ENCODE peak calls at places on chromosome 12, in four cellular contexts. One of them, this sample, is unnamed.

GRCh38 chr12:105485321-105485910 is 154.9 kb downstream of the C12orf75 start:
- DNase-seq in upper lobe of left lung: no peak
- DNase-seq in body of pancreas: peak; percentile 9
- DNase-seq in A549: no peak
- DNase-seq in this sample: peak; percentile 46

GRCh38 chr12:123064885-123065619 is 84.6 kb downstream of the ARL6IP4 start:
- DNase-seq in upper lobe of left lung: peak; percentile 57
- DNase-seq in A549: no peak
- DNase-seq in body of pancreas: no peak
- DNase-seq in this sample: no peak

GRCh38 chr12:118050972-118051910 is 9.7 kb downstream of the WSB2 start:
- DNase-seq in upper lobe of left lung: no peak
- DNase-seq in A549: no peak
- DNase-seq in body of pancreas: no peak
- DNase-seq in this sample: no peak

GRCh38 chr12:6996040-6996441 is 22.2 kb downstream of the LPCAT3 start:
- DNase-seq in A549: no peak
- DNase-seq in body of pancreas: no peak
- DNase-seq in upper lobe of left lung: no peak
- DNase-seq in this sample: no peak

GRCh38 chr12:28130625-28131598 is 59.3 kb upstream of the CCDC91 start:
- DNase-seq in upper lobe of left lung: no peak
- DNase-seq in body of pancreas: no peak
- DNase-seq in A549: peak; percentile 27
- DNase-seq in this sample: peak; percentile 76

GRCh38 chr12:123029550-123029949 is 49.1 kb downstream of the ARL6IP4 start:
- DNase-seq in A549: no peak
- DNase-seq in upper lobe of left lung: no peak
- DNase-seq in body of pancreas: no peak
- DNase-seq in this sample: no peak

GRCh38 chr12:47247418-47247817 is 167.7 kb upstream of the AMIGO2 start:
- DNase-seq in body of pancreas: peak; percentile 90
- DNase-seq in A549: no peak
- DNase-seq in upper lobe of left lung: no peak
- DNase-seq in this sample: no peak

GRCh38 chr12:59396941-59397340 is 198.9 kb upstream of the SLC16A7 start:
- DNase-seq in upper lobe of left lung: no peak
- DNase-seq in A549: no peak
- DNase-seq in body of pancreas: no peak
- DNase-seq in this sample: no peak

GRCh38 chr12:67759829-67760228 is 111.3 kb downstream of the DYRK2 start:
- DNase-seq in upper lobe of left lung: no peak
- DNase-seq in body of pancreas: peak; percentile 30
- DNase-seq in A549: no peak
- DNase-seq in this sample: no peak

GRCh38 chr12:1530592-1531159 is 63.7 kb downstream of the FBXL14 start:
- DNase-seq in A549: no peak
- DNase-seq in body of pancreas: no peak
- DNase-seq in upper lobe of left lung: peak; percentile 83
- DNase-seq in this sample: no peak

GRCh38 chr12:101695698-101696097 is 1.7 kb upstream of the CHPT1 start:
- DNase-seq in upper lobe of left lung: no peak
- DNase-seq in A549: no peak
- DNase-seq in body of pancreas: no peak
- DNase-seq in this sample: no peak

DNA sequence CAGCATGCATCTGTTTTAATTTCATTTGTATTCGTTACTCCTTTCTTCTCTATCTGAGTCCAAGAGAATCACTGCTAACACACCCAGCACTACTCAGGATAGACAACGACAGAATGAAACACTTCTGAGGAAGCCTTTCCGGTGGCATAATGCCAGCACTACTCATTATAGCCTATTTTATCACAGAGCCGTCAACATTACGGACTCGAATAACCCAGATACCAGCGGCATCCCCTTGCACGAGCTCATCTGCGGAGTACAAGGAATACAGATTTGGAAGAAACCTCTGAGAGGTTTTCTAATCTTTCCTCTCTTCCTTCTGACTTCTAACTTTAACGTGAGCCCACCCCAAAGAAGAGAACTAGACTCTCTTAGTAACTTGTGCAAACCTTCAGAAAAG is 248.0 kb downstream of the APAF1 start:
- DNase-seq in upper lobe of left lung: no peak
- DNase-seq in A549: no peak
- DNase-seq in body of pancreas: peak; percentile 6
- DNase-seq in this sample: no peak
- TF ChIP-seq CTCF in upper lobe of left lung: no peak
- TF ChIP-seq CTCF in A549: no peak
- TF ChIP-seq CTCF in body of pancreas: no peak
- TF ChIP-seq CTCF in this sample: no peak

DNA sequence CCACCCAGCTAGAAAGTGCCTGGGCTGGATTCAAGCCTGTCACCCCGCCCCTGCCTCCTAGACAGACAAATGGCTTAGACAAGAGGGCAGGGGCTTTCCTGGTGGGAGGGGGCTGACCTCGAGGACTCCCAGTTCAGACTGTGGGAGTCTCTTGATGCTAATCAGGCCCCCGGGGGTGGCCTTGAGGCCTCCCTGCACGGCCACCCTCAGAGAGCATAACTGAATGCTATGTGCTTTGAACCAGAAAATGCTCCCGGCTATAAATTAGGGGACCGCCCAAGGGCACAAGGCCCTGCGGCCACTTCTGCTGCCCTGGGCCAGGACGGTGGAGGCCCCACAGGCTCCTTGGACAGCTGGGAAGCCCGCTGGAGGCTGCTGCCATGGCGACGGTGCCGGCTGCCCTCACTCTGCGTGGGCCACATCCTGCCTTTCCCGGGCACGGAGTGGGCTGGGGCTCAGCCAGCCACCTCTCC is 111.0 kb upstream of the NCOR2 start:
- DNase-seq in body of pancreas: no peak
- DNase-seq in upper lobe of left lung: peak; percentile 80
- DNase-seq in A549: no peak
- DNase-seq in this sample: peak; percentile 15
- H3K4me1 ChIP-seq in body of pancreas: peaks cover 24% of the 10 kb centered on the region
- H3K4me1 ChIP-seq in upper lobe of left lung: peaks cover 50% of the 10 kb centered on the region
- H3K4me1 ChIP-seq in A549: peaks cover 44% of the 10 kb centered on the region
- H3K4me1 ChIP-seq in this sample: peaks cover 9% of the 10 kb centered on the region

GRCh38 chr12:81450920-81451739 is 308.0 kb downstream of the PPFIA2 start:
- DNase-seq in A549: peak; percentile 15
- DNase-seq in upper lobe of left lung: no peak
- DNase-seq in body of pancreas: peak; percentile 35
- DNase-seq in this sample: peak; percentile 28
- TF ChIP-seq CTCF in A549: peak; percentile 60
- TF ChIP-seq CTCF in upper lobe of left lung: peak; percentile 31
- TF ChIP-seq CTCF in body of pancreas: no peak
- TF ChIP-seq CTCF in this sample: peak; percentile 54

GRCh38 chr12:132500137-132500855 is 10.3 kb downstream of the FBRSL1 start:
- DNase-seq in body of pancreas: no peak
- DNase-seq in A549: no peak
- DNase-seq in upper lobe of left lung: peak; percentile 66
- DNase-seq in this sample: no peak
- H3K4me1 ChIP-seq in body of pancreas: peaks cover 98% of the 10 kb centered on the region
- H3K4me1 ChIP-seq in A549: peaks cover 15% of the 10 kb centered on the region
- H3K4me1 ChIP-seq in upper lobe of left lung: peaks cover 98% of the 10 kb centered on the region
- H3K4me1 ChIP-seq in this sample: peaks cover 72% of the 10 kb centered on the region

GRCh38 chr12:115632323-115632722 is 645.2 kb downstream of the MED13L start:
- DNase-seq in body of pancreas: no peak
- DNase-seq in upper lobe of left lung: no peak
- DNase-seq in A549: no peak
- DNase-seq in this sample: no peak
- TF ChIP-seq CTCF in body of pancreas: no peak
- TF ChIP-seq CTCF in upper lobe of left lung: no peak
- TF ChIP-seq CTCF in A549: peak; percentile 26
- TF ChIP-seq CTCF in this sample: peak; percentile 39

GRCh38 chr12:51391047-51391837 is at the start of gene GALNT6:
- DNase-seq in body of pancreas: peak; percentile 89
- DNase-seq in upper lobe of left lung: peak; percentile 92
- DNase-seq in A549: peak; percentile 51
- DNase-seq in this sample: peak; percentile 36
- H3K4me1 ChIP-seq in body of pancreas: peaks cover 19% of the 10 kb centered on the region
- H3K4me1 ChIP-seq in upper lobe of left lung: peaks cover 27% of the 10 kb centered on the region
- H3K4me1 ChIP-seq in A549: peaks cover 17% of the 10 kb centered on the region
- H3K4me1 ChIP-seq in this sample: peaks cover 15% of the 10 kb centered on the region

GRCh38 chr12:49552014-49552413 is 13.2 kb downstream of the KCNH3 start:
- DNase-seq in upper lobe of left lung: no peak
- DNase-seq in A549: no peak
- DNase-seq in body of pancreas: peak; percentile 81
- DNase-seq in this sample: peak; percentile 85

GRCh38 chr12:49554266-49554665 is 13.7 kb downstream of the MCRS1 start:
- DNase-seq in A549: no peak
- DNase-seq in upper lobe of left lung: peak; percentile 68
- DNase-seq in body of pancreas: no peak
- DNase-seq in this sample: no peak

GRCh38 chr12:49552425-49552824 is 13.6 kb downstream of the KCNH3 start:
- DNase-seq in upper lobe of left lung: no peak
- DNase-seq in body of pancreas: no peak
- DNase-seq in A549: no peak
- DNase-seq in this sample: no peak

GRCh38 chr12:49552899-49553298 is 14.1 kb downstream of the KCNH3 start:
- DNase-seq in A549: no peak
- DNase-seq in upper lobe of left lung: no peak
- DNase-seq in body of pancreas: no peak
- DNase-seq in this sample: no peak

DNA sequence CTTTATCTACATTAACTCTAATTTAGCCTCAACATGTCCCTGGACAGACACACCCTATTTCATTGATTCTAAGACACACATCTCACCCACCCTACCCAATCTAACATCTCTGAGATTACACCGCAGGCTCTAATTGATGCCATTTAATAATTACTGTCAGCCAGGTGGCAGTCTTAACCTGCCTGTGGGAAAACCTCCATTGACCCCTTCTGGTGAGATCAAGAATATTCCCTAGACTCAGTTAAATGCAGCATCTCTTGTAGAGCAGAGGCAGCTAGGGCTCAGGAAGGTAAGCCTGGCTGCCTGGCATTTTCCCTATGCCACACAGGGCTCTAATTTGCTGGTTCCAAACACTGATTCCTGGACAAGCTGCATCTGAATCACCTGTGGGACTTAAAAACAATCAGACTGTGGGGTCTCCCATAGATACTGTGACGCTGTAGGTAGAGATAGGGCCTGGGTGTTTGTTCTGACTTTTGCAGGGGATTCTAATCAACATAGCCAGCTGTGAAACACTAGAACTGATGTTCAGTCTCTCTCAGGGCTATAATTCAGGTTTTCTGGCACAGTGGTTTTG is 14.3 kb downstream of the MCRS1 start:
- DNase-seq in upper lobe of left lung: no peak
- DNase-seq in A549: peak; percentile 71
- DNase-seq in body of pancreas: no peak
- DNase-seq in this sample: no peak
- TF ChIP-seq CTCF in upper lobe of left lung: no peak
- TF ChIP-seq CTCF in A549: peak; percentile 72
- TF ChIP-seq CTCF in body of pancreas: no peak
- TF ChIP-seq CTCF in this sample: peak; percentile 24

GRCh38 chr12:121092034-121092433 is 40.6 kb upstream of the P2RX7 start:
- DNase-seq in upper lobe of left lung: no peak
- DNase-seq in A549: no peak
- DNase-seq in body of pancreas: no peak
- DNase-seq in this sample: no peak

GRCh38 chr12:121095544-121096198 is 37.0 kb upstream of the P2RX7 start:
- DNase-seq in upper lobe of left lung: peak; percentile 94
- DNase-seq in body of pancreas: peak; percentile 69
- DNase-seq in A549: peak; percentile 96
- DNase-seq in this sample: peak; percentile 72

GRCh38 chr12:121099779-121100178 is 32.9 kb upstream of the P2RX7 start:
- DNase-seq in upper lobe of left lung: no peak
- DNase-seq in A549: no peak
- DNase-seq in body of pancreas: no peak
- DNase-seq in this sample: no peak

GRCh38 chr12:121093487-121093891 is 39.2 kb upstream of the P2RX7 start:
- DNase-seq in A549: no peak
- DNase-seq in upper lobe of left lung: peak; percentile 80
- DNase-seq in body of pancreas: no peak
- DNase-seq in this sample: no peak

GRCh38 chr12:121096199-121096798 is 36.4 kb upstream of the P2RX7 start:
- DNase-seq in A549: no peak
- DNase-seq in upper lobe of left lung: no peak
- DNase-seq in body of pancreas: no peak
- DNase-seq in this sample: no peak
- H3K4me1 ChIP-seq in A549: peaks cover 8% of the 10 kb centered on the region
- H3K4me1 ChIP-seq in upper lobe of left lung: peaks cover 16% of the 10 kb centered on the region
- H3K4me1 ChIP-seq in body of pancreas: peaks cover 6% of the 10 kb centered on the region
- H3K4me1 ChIP-seq in this sample: peaks cover 10% of the 10 kb centered on the region

GRCh38 chr12:131222271-131223139 is 268.8 kb downstream of the ADGRD1 start:
- DNase-seq in body of pancreas: no peak
- DNase-seq in upper lobe of left lung: peak; percentile 52
- DNase-seq in A549: no peak
- DNase-seq in this sample: no peak
- TF ChIP-seq CTCF in body of pancreas: no peak
- TF ChIP-seq CTCF in upper lobe of left lung: no peak
- TF ChIP-seq CTCF in A549: no peak
- TF ChIP-seq CTCF in this sample: no peak

GRCh38 chr12:121955258-121956040 is 37.1 kb downstream of the CFAP251 start:
- DNase-seq in upper lobe of left lung: no peak
- DNase-seq in A549: no peak
- DNase-seq in body of pancreas: peak; percentile 20
- DNase-seq in this sample: no peak
- H3K4me1 ChIP-seq in upper lobe of left lung: no peaks in the 10 kb centered on the region
- H3K4me1 ChIP-seq in A549: peaks cover under 1% of the 10 kb centered on the region
- H3K4me1 ChIP-seq in body of pancreas: no peaks in the 10 kb centered on the region
- H3K4me1 ChIP-seq in this sample: no peaks in the 10 kb centered on the region

This sample was measured in heart left ventricle.